ENCODE peak calls at places on chromosomes 13 and 19, in seven cellular contexts. V is dorsolateral prefrontal cortex, L is transverse colon, I is A549, T is lower leg skin, M is ascending aorta, D is epithelial cell of esophagus. A is an unnamed sample.

GRCh38 chr19:1445185-1445931 is 4.6 kb upstream of the APC2 start:
- DNase-seq in M (peak), I (peak), T (no peak), D (peak), V (peak), L (peak), A (no peak)

GRCh38 chr13:109955598-109955997 is 169.2 kb upstream of the IRS2 start:
- DNase-seq in M (no peak), D (no peak), I (no peak), V (no peak), L (no peak), T (no peak), A (peak)

GRCh38 chr13:86633346-86633745 is 834.1 kb upstream of the SLITRK6 start:
- DNase-seq in M (no peak), L (no peak), V (no peak), T (no peak), I (no peak), D (no peak), A (no peak)

GRCh38 chr19:15105044-15105443 is 2.2 kb upstream of the SYDE1 start:
- DNase-seq in L (no peak), I (no peak), V (no peak), D (no peak), M (no peak), T (no peak), A (no peak)

GRCh38 chr19:11200931-11201330 is 3.6 kb upstream of the KANK2 start:
- DNase-seq in V (no peak), L (no peak), M (no peak), D (no peak), T (no peak), I (no peak), A (no peak)

GRCh38 chr13:99314640-99315176 is 7.5 kb upstream of the GPR183 start:
- DNase-seq in M (no peak), D (no peak), L (no peak), I (no peak), V (no peak), T (no peak), A (peak)

GRCh38 chr13:42380420-42381164 is 108.6 kb downstream of the AKAP11 start:
- DNase-seq in D (no peak), T (no peak), L (no peak), I (no peak), M (no peak), V (no peak), A (no peak)

GRCh38 chr19:16801599-16801998 is 27.6 kb upstream of the SIN3B start:
- DNase-seq in M (no peak), L (no peak), I (peak), D (peak), V (no peak), T (no peak), A (peak)

GRCh38 chr13:24050292-24050711 is 110.2 kb upstream of the SPATA13 start:
- DNase-seq in V (peak), M (no peak), D (peak), I (no peak), T (no peak), L (no peak), A (peak)

GRCh38 chr13:50910483-50910805 is 853 bp downstream of the RNASEH2B start:
- DNase-seq in I (peak), T (no peak), V (no peak), L (no peak), M (no peak), D (peak), A (peak)

GRCh38 chr19:22422220-22422619 is at the start of gene ZNF98:
- DNase-seq in T (no peak), L (peak), M (peak), I (no peak), D (no peak), V (peak), A (no peak)

GRCh38 chr13:33014291-33014690 is 1.9 kb upstream of the KL start:
- DNase-seq in T (no peak), L (no peak), M (no peak), V (no peak), I (no peak), D (no peak), A (no peak)

GRCh38 chr19:457636-458035 is 3.2 kb downstream of the SHC2 start:
- DNase-seq in L (no peak), T (no peak), I (no peak), V (no peak), D (no peak), M (no peak), A (no peak)

GRCh38 chr19:44757057-44757734 is 8.7 kb downstream of the BCL3 start:
- DNase-seq in M (peak), T (no peak), V (no peak), L (peak), I (no peak), D (no peak), A (peak)

GRCh38 chr13:94345374-94346195 is 133.9 kb downstream of the DCT start:
- DNase-seq in M (no peak), V (no peak), T (no peak), I (peak), L (no peak), D (peak), A (peak)

GRCh38 chr13:24459234-24459633 is 53.3 kb downstream of the PARP4 start:
- DNase-seq in M (no peak), I (no peak), T (no peak), L (no peak), D (no peak), V (no peak), A (peak)

GRCh38 chr13:103009061-103009840 is 57.0 kb downstream of the SLC10A2 start:
- DNase-seq in T (no peak), V (no peak), D (no peak), I (no peak), M (no peak), L (no peak), A (peak)

GRCh38 chr19:3682741-3683404 is 17.4 kb downstream of the PIP5K1C start:
- DNase-seq in D (no peak), V (no peak), T (no peak), L (no peak), M (no peak), I (no peak), A (peak)

GRCh38 chr13:76489299-76489698 is 396.9 kb downstream of the KCTD12 start:
- DNase-seq in T (no peak), D (no peak), I (no peak), L (no peak), M (no peak), V (no peak), A (no peak)

GRCh38 chr19:10718205-10719196 is 622 bp downstream of the DNM2 start:
- DNase-seq in M (no peak), V (peak), D (peak), I (no peak), T (no peak), L (peak), A (peak)

GRCh38 chr13:113499936-113500335 is 9.4 kb upstream of the DCUN1D2 start:
- DNase-seq in L (no peak), V (no peak), I (no peak), M (no peak), D (no peak), T (no peak), A (peak)

GRCh38 chr13:65597839-65598818 is 1632.0 kb downstream of the PCDH9 start:
- DNase-seq in T (no peak), M (no peak), D (peak), V (no peak), L (no peak), I (peak), A (peak)

GRCh38 chr13:40762849-40763248 is 8.1 kb downstream of the MRPS31 start:
- DNase-seq in I (no peak), L (no peak), V (no peak), M (no peak), T (no peak), D (no peak), A (peak)

GRCh38 chr19:17942181-17942580 is 9.4 kb downstream of the CCDC124 start:
- DNase-seq in T (no peak), V (no peak), M (no peak), L (no peak), D (no peak), I (no peak), A (no peak)

GRCh38 chr13:96650301-96650886 is 343.9 kb downstream of the OXGR1 start:
- DNase-seq in I (no peak), M (no peak), L (no peak), D (peak), V (no peak), T (no peak), A (peak)

DNA sequence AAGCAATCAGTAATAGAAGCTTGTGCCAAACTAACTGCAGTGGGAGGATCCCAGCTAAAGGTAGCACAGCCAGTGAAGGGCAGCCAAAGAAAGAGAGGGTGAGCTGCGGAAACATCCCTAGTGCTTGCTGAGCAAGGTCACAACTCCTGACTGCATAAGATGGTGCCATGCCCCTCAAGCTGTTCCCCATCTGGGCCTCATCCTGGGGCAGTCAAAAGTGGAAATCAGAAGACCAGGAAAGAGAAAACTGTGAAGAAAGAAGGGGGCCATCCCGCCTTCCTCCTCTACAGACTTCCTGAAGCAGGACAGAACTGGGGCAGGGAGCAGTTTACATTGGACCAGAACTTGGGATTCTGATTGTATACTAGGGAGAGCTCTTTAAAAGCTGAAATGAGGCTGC is 159.2 kb downstream of the TNFSF13B start:
- DNase-seq in M (no peak), I (no peak), L (no peak), D (no peak), T (no peak), V (no peak), A (no peak)
- H3K4me3 ChIP-seq in M (no peak), I (no peak), L (no peak), D (no peak), T (no peak), V (no peak), A (no peak)

GRCh38 chr19:2540646-2541454 is 64.9 kb downstream of the GADD45B start:
- DNase-seq in I (peak), L (peak), T (peak), V (no peak), D (peak), M (peak), A (peak)
- TF ChIP-seq CTCF in I (no peak), L (peak), T (no peak), V (no peak), D (peak), M (no peak), A (no peak)

GRCh38 chr19:55467236-55468053 is 2.9 kb upstream of the C19orf85 start:
- DNase-seq in D (peak), M (peak), L (peak), T (no peak), V (peak), I (peak), A (peak)
- H3K4me3 ChIP-seq in D (no peak), M (no peak), L (no peak), T (no peak), V (no peak), I (no peak), A (no peak)

GRCh38 chr19:49017666-49018351 is 918 bp upstream of the LHB start:
- DNase-seq in D (peak), V (no peak), T (no peak), L (peak), M (peak), I (no peak), A (peak)
- TF ChIP-seq CTCF in D (peak), V (peak), T (no peak), L (peak), M (peak), I (peak), A (peak)

GRCh38 chr19:37412700-37413099 is 41.8 kb downstream of the ZNF527 start:
- DNase-seq in L (no peak), D (no peak), I (no peak), M (no peak), T (no peak), V (no peak), A (no peak)

GRCh38 chr19:37413243-37414084 is 42.6 kb downstream of the ZNF527 start:
- DNase-seq in L (no peak), D (no peak), T (no peak), M (no peak), V (no peak), I (peak), A (no peak)
- H3K4me3 ChIP-seq in L (no peak), D (no peak), T (no peak), M (no peak), V (no peak), I (no peak), A (no peak)